ENCODE peak calls at places on chromosomes 4 and X, in five cellular contexts. One of them, this sample, is unnamed.

GRCh38 chr4:79597266-79597665 is 189.2 kb upstream of the GK2 start:
- DNase-seq in fibroblast of lung: peak; percentile 69
- DNase-seq in IMR-90: peak; percentile 31
- DNase-seq in Peyer's patch: no peak
- DNase-seq in body of pancreas: no peak
- DNase-seq in this sample: no peak

GRCh38 chr4:14771091-14771490 is 231.2 kb upstream of the CPEB2 start:
- DNase-seq in fibroblast of lung: no peak
- DNase-seq in IMR-90: no peak
- DNase-seq in Peyer's patch: no peak
- DNase-seq in body of pancreas: no peak
- DNase-seq in this sample: no peak

GRCh38 chrX:39516399-39516798 is 581.4 kb downstream of the BCOR start:
- DNase-seq in fibroblast of lung: no peak
- DNase-seq in IMR-90: no peak
- DNase-seq in Peyer's patch: no peak
- DNase-seq in body of pancreas: no peak
- DNase-seq in this sample: no peak

GRCh38 chr4:184174571-184175488 is 42.8 kb downstream of the ENPP6 start:
- DNase-seq in fibroblast of lung: no peak
- DNase-seq in IMR-90: no peak
- DNase-seq in Peyer's patch: no peak
- DNase-seq in body of pancreas: no peak
- DNase-seq in this sample: no peak

GRCh38 chr4:73730854-73731253 is 9.5 kb upstream of the CXCL8 start:
- DNase-seq in fibroblast of lung: no peak
- DNase-seq in IMR-90: no peak
- DNase-seq in Peyer's patch: no peak
- DNase-seq in body of pancreas: no peak
- DNase-seq in this sample: no peak

GRCh38 chr4:1205641-1206298 is 33.4 kb upstream of the SPON2 start:
- DNase-seq in fibroblast of lung: no peak
- DNase-seq in IMR-90: no peak
- DNase-seq in Peyer's patch: no peak
- DNase-seq in body of pancreas: peak; percentile 11
- DNase-seq in this sample: peak; percentile 54

GRCh38 chr4:184731056-184731455 is 2.8 kb downstream of the CENPU start:
- DNase-seq in fibroblast of lung: no peak
- DNase-seq in IMR-90: no peak
- DNase-seq in Peyer's patch: no peak
- DNase-seq in body of pancreas: no peak
- DNase-seq in this sample: no peak

GRCh38 chrX:11242704-11243103 is 50.5 kb upstream of the AMELX start:
- DNase-seq in fibroblast of lung: no peak
- DNase-seq in IMR-90: no peak
- DNase-seq in Peyer's patch: no peak
- DNase-seq in body of pancreas: no peak
- DNase-seq in this sample: no peak

GRCh38 chr4:156169011-156169410 is 215.3 kb upstream of the CTSO start:
- DNase-seq in fibroblast of lung: peak; percentile 99
- DNase-seq in IMR-90: peak; percentile 95
- DNase-seq in Peyer's patch: no peak
- DNase-seq in body of pancreas: no peak
- DNase-seq in this sample: no peak

GRCh38 chrX:56576721-56577120 is 13.3 kb downstream of the UBQLN2 start:
- DNase-seq in fibroblast of lung: no peak
- DNase-seq in IMR-90: no peak
- DNase-seq in Peyer's patch: no peak
- DNase-seq in body of pancreas: no peak
- DNase-seq in this sample: no peak

GRCh38 chr4:3305610-3306371 is 13.0 kb downstream of the RGS12 start:
- DNase-seq in fibroblast of lung: peak; percentile 41
- DNase-seq in IMR-90: peak; percentile 62
- DNase-seq in Peyer's patch: no peak
- DNase-seq in body of pancreas: peak; percentile 5
- DNase-seq in this sample: peak; percentile 49

GRCh38 chr4:100317032-100317864 is 127.0 kb upstream of the DDIT4L start:
- DNase-seq in fibroblast of lung: no peak
- DNase-seq in IMR-90: peak; percentile 27
- DNase-seq in Peyer's patch: no peak
- DNase-seq in body of pancreas: no peak
- DNase-seq in this sample: no peak

GRCh38 chrX:102546818-102547493 is 30.4 kb upstream of the TMSB15A start:
- DNase-seq in fibroblast of lung: no peak
- DNase-seq in IMR-90: no peak
- DNase-seq in Peyer's patch: no peak
- DNase-seq in body of pancreas: no peak
- DNase-seq in this sample: no peak
- H3K4me3 ChIP-seq in fibroblast of lung: no peak overlapping the region
- H3K4me3 ChIP-seq in IMR-90: peak overlapping the region; percentile 46
- H3K4me3 ChIP-seq in Peyer's patch: no peak overlapping the region
- H3K4me3 ChIP-seq in body of pancreas: no peak overlapping the region
- H3K4me3 ChIP-seq in this sample: no peak overlapping the region

GRCh38 chr4:145281224-145281623 is 100.8 kb upstream of the OTUD4 start:
- DNase-seq in fibroblast of lung: no peak
- DNase-seq in IMR-90: no peak
- DNase-seq in Peyer's patch: no peak
- DNase-seq in body of pancreas: no peak
- DNase-seq in this sample: no peak

GRCh38 chr4:145280541-145280940 is 100.2 kb upstream of the OTUD4 start:
- DNase-seq in fibroblast of lung: peak; percentile 18
- DNase-seq in IMR-90: no peak
- DNase-seq in Peyer's patch: no peak
- DNase-seq in body of pancreas: no peak
- DNase-seq in this sample: no peak

GRCh38 chr4:145276044-145276443 is 95.7 kb upstream of the OTUD4 start:
- DNase-seq in fibroblast of lung: no peak
- DNase-seq in IMR-90: no peak
- DNase-seq in Peyer's patch: no peak
- DNase-seq in body of pancreas: no peak
- DNase-seq in this sample: no peak

GRCh38 chr4:145279122-145279960 is 99.0 kb upstream of the OTUD4 start:
- DNase-seq in fibroblast of lung: peak; percentile 96
- DNase-seq in IMR-90: peak; percentile 81
- DNase-seq in Peyer's patch: no peak
- DNase-seq in body of pancreas: no peak
- DNase-seq in this sample: no peak

DNA sequence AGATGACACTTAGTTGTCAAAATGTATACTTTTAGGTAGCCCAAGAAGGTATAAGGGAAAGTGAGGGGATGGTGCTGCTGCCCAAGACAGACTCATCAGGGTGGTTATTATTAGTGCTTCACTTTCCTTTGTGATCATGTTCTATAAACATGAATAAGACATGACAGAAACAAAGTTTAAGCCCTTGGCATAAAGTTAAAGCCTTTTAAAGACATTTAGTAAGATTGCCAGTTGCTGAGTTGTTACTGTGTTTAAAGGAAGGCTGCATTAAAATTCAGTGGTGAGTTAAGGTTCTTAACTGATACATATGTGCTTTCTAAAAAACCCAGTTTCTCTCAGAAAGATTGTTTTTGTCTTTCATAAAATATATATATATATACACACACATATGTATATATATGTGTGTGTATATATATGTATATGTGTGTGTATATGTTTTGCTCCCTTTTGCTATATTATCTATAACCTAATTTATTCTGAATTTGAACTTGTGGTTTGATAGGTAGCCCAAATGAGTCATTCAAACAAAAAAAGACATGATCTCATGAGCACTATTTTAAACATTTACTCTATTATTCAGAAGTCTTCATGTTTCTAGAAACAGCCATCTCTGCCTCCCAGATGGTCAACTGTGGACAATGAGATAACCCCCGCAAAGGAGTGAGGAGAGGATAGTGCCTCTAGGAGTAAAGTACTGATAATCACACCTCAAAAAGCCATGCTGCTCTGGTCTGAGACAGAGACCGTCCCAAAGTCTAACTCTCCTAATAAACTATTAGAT is 98.1 kb upstream of the OTUD4 start:
- DNase-seq in fibroblast of lung: peak; percentile 87
- DNase-seq in IMR-90: peak; percentile 87
- DNase-seq in Peyer's patch: no peak
- DNase-seq in body of pancreas: no peak
- DNase-seq in this sample: no peak
- H3K27ac ChIP-seq in fibroblast of lung: peak overlapping the region; percentile 84
- H3K27ac ChIP-seq in IMR-90: peak overlapping the region; percentile 75
- H3K27ac ChIP-seq in Peyer's patch: no peak overlapping the region
- H3K27ac ChIP-seq in body of pancreas: no peak overlapping the region
- H3K27ac ChIP-seq in this sample: no peak overlapping the region

GRCh38 chr4:98446499-98447375 is 185.6 kb downstream of the RAP1GDS1 start:
- DNase-seq in fibroblast of lung: peak; percentile 96
- DNase-seq in IMR-90: peak; percentile 31
- DNase-seq in Peyer's patch: peak; percentile 85
- DNase-seq in body of pancreas: no peak
- DNase-seq in this sample: no peak
- H3K4me3 ChIP-seq in fibroblast of lung: no peak overlapping the region
- H3K4me3 ChIP-seq in IMR-90: no peak overlapping the region
- H3K4me3 ChIP-seq in Peyer's patch: no peak overlapping the region
- H3K4me3 ChIP-seq in body of pancreas: no peak overlapping the region
- H3K4me3 ChIP-seq in this sample: no peak overlapping the region

DNA sequence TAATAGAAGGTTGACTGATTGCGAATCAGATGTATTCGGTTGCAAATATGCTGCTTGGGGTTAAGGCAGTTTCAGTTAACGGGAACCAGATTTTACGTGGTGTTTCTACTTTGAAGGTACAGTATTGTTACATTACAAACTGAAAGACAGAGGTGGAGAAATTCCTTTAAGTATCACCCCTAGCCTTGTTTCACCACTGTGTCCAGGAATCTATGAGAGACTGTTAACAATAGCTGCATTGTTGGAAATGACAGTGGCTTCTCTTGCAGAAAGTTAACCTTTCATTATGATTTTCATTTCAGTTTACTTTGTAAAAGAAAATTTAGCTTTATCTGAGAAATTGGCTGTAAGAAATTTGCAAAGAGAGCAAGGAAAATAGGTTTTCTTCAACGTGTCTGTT is 2.6 kb downstream of the CDKL5 start:
- DNase-seq in fibroblast of lung: no peak
- DNase-seq in IMR-90: no peak
- DNase-seq in Peyer's patch: no peak
- DNase-seq in body of pancreas: no peak
- DNase-seq in this sample: no peak
- H3K27ac ChIP-seq in fibroblast of lung: no peak overlapping the region
- H3K27ac ChIP-seq in IMR-90: no peak overlapping the region
- H3K27ac ChIP-seq in Peyer's patch: no peak overlapping the region
- H3K27ac ChIP-seq in body of pancreas: no peak overlapping the region
- H3K27ac ChIP-seq in this sample: no peak overlapping the region

DNA sequence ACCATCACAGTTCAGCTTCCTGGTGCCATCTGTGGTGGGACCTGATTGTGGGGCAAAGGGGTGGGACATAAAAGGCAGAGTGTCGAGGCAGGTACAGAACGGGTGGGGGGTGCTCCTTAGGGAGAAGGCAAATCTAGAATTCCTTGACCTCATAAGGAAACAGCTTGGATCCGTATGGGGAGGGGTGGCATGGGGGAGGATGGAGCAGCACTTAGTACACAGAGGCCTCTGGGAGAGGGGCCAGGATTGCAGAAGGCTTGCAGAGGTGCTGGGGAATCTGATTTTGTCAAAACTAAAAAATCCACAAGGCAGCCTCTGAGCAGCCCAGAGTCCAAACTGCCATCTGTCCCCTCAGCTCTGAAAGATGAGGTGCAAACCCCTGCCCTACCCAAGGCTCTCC is 2.3 kb upstream of the EMD start:
- DNase-seq in fibroblast of lung: no peak
- DNase-seq in IMR-90: peak; percentile 24
- DNase-seq in Peyer's patch: no peak
- DNase-seq in body of pancreas: no peak
- DNase-seq in this sample: peak; percentile 35
- H3K4me3 ChIP-seq in fibroblast of lung: no peak overlapping the region
- H3K4me3 ChIP-seq in IMR-90: no peak overlapping the region
- H3K4me3 ChIP-seq in Peyer's patch: no peak overlapping the region
- H3K4me3 ChIP-seq in body of pancreas: no peak overlapping the region
- H3K4me3 ChIP-seq in this sample: no peak overlapping the region

GRCh38 chrX:24651783-24652182 is 4.6 kb upstream of the PCYT1B start:
- DNase-seq in fibroblast of lung: no peak
- DNase-seq in IMR-90: no peak
- DNase-seq in Peyer's patch: no peak
- DNase-seq in body of pancreas: no peak
- DNase-seq in this sample: no peak
- H3K27ac ChIP-seq in fibroblast of lung: no peak overlapping the region
- H3K27ac ChIP-seq in IMR-90: no peak overlapping the region
- H3K27ac ChIP-seq in Peyer's patch: no peak overlapping the region
- H3K27ac ChIP-seq in body of pancreas: no peak overlapping the region
- H3K27ac ChIP-seq in this sample: no peak overlapping the region

DNA sequence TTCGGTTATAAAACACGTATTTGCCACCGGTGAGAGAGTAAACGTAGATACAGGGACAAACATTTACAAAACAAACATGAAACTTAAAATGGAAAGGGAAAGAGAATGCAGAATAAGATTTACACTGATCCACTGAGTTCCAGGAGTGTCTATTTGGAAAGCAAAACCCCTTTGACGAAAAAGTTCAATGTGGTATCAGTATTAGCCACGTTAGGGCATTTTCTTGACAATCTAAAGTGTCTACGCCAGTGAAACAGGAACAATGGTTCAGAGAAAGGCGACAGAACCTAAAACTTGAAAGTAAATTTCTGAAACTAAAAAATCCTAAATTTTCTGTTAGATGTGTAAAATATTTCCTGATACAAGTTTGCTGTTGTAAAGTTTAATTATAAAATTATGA is 278.5 kb upstream of the TENM3 start:
- DNase-seq in fibroblast of lung: no peak
- DNase-seq in IMR-90: no peak
- DNase-seq in Peyer's patch: no peak
- DNase-seq in body of pancreas: no peak
- DNase-seq in this sample: no peak
- H3K4me3 ChIP-seq in fibroblast of lung: no peak overlapping the region
- H3K4me3 ChIP-seq in IMR-90: no peak overlapping the region
- H3K4me3 ChIP-seq in Peyer's patch: no peak overlapping the region
- H3K4me3 ChIP-seq in body of pancreas: no peak overlapping the region
- H3K4me3 ChIP-seq in this sample: no peak overlapping the region

GRCh38 chr4:90246841-90247240 is 119.6 kb downstream of the CCSER1 start:
- DNase-seq in fibroblast of lung: no peak
- DNase-seq in IMR-90: no peak
- DNase-seq in Peyer's patch: no peak
- DNase-seq in body of pancreas: no peak
- DNase-seq in this sample: no peak

GRCh38 chr4:90241008-90241407 is 113.8 kb downstream of the CCSER1 start:
- DNase-seq in fibroblast of lung: no peak
- DNase-seq in IMR-90: no peak
- DNase-seq in Peyer's patch: no peak
- DNase-seq in body of pancreas: no peak
- DNase-seq in this sample: no peak

GRCh38 chr4:90240333-90240732 is 113.1 kb downstream of the CCSER1 start:
- DNase-seq in fibroblast of lung: no peak
- DNase-seq in IMR-90: no peak
- DNase-seq in Peyer's patch: no peak
- DNase-seq in body of pancreas: no peak
- DNase-seq in this sample: no peak

DNA sequence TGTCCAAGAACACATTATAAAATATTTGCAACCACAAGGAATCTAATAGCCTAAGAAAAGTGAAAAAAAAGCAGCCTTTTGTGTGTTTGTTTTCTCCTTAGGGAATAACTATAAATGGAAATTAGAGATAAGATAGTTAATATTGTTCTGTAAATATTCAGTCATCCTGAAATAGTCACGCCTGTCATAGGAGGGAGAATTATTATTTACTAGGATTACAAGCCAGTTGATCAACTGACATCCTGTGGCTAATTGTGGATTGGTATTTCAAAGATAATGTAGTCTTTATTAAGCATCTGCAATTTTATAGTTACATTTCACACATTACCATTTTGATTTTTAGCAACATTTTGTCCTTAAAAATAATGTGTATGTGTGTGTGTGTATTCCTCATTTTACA is 118.6 kb downstream of the CCSER1 start:
- DNase-seq in fibroblast of lung: no peak
- DNase-seq in IMR-90: no peak
- DNase-seq in Peyer's patch: no peak
- DNase-seq in body of pancreas: no peak
- DNase-seq in this sample: no peak
- H3K27ac ChIP-seq in fibroblast of lung: no peak overlapping the region
- H3K27ac ChIP-seq in IMR-90: no peak overlapping the region
- H3K27ac ChIP-seq in Peyer's patch: no peak overlapping the region
- H3K27ac ChIP-seq in body of pancreas: no peak overlapping the region
- H3K27ac ChIP-seq in this sample: no peak overlapping the region

This sample was measured in upper lobe of right lung.